ENCODE peak calls at places on chromosomes 13 and 19, in four cellular contexts. One of them, this sample, is unnamed.

GRCh38 chr13:48501705-48502104 is 31.2 kb downstream of the RCBTB2 start:
- DNase-seq in cardiac muscle cell: no peak
- DNase-seq in foreskin keratinocyte: peak
- DNase-seq in ascending aorta: no peak
- DNase-seq in this sample: no peak

GRCh38 chr19:781800-782194 is 15.5 kb upstream of the PTBP1 start:
- DNase-seq in ascending aorta: no peak
- DNase-seq in cardiac muscle cell: no peak
- DNase-seq in foreskin keratinocyte: no peak
- DNase-seq in this sample: no peak

GRCh38 chr19:35973487-35973886 is 21.5 kb upstream of the SDHAF1 start:
- DNase-seq in foreskin keratinocyte: no peak
- DNase-seq in ascending aorta: no peak
- DNase-seq in cardiac muscle cell: no peak
- DNase-seq in this sample: no peak

GRCh38 chr13:26412961-26413716 is 144.3 kb upstream of the WASF3 start:
- DNase-seq in foreskin keratinocyte: no peak
- DNase-seq in ascending aorta: no peak
- DNase-seq in cardiac muscle cell: no peak
- DNase-seq in this sample: no peak

GRCh38 chr13:97004886-97005285 is 10.6 kb upstream of the OXGR1 start:
- DNase-seq in ascending aorta: no peak
- DNase-seq in cardiac muscle cell: peak
- DNase-seq in foreskin keratinocyte: no peak
- DNase-seq in this sample: no peak

GRCh38 chr13:113976711-113977684 is 3.1 kb upstream of the C13orf46 start:
- DNase-seq in ascending aorta: no peak
- DNase-seq in cardiac muscle cell: peak
- DNase-seq in foreskin keratinocyte: peak
- DNase-seq in this sample: no peak

GRCh38 chr13:95235199-95235726 is 66.0 kb downstream of the ABCC4 start:
- DNase-seq in foreskin keratinocyte: no peak
- DNase-seq in cardiac muscle cell: peak
- DNase-seq in ascending aorta: no peak
- DNase-seq in this sample: no peak

GRCh38 chr19:32165750-32166149 is 179.7 kb upstream of the ZNF507 start:
- DNase-seq in ascending aorta: no peak
- DNase-seq in cardiac muscle cell: no peak
- DNase-seq in foreskin keratinocyte: no peak
- DNase-seq in this sample: no peak

GRCh38 chr13:23433171-23434153 is at the start of gene SACS:
- DNase-seq in ascending aorta: no peak
- DNase-seq in foreskin keratinocyte: no peak
- DNase-seq in cardiac muscle cell: peak
- DNase-seq in this sample: no peak

GRCh38 chr13:103671547-103671946 is 605.3 kb upstream of the SLC10A2 start:
- DNase-seq in ascending aorta: no peak
- DNase-seq in foreskin keratinocyte: peak
- DNase-seq in cardiac muscle cell: no peak
- DNase-seq in this sample: no peak

GRCh38 chr13:59126474-59126873 is 1037.3 kb downstream of the DIAPH3 start:
- DNase-seq in cardiac muscle cell: no peak
- DNase-seq in foreskin keratinocyte: no peak
- DNase-seq in ascending aorta: no peak
- DNase-seq in this sample: no peak

GRCh38 chr19:12796146-12797071 is 5.1 kb downstream of the JUNB start:
- DNase-seq in cardiac muscle cell: peak
- DNase-seq in ascending aorta: no peak
- DNase-seq in foreskin keratinocyte: peak
- DNase-seq in this sample: no peak

GRCh38 chr19:35882074-35882832 is 13.9 kb downstream of the APLP1 start:
- DNase-seq in cardiac muscle cell: peak
- DNase-seq in ascending aorta: no peak
- DNase-seq in foreskin keratinocyte: peak
- DNase-seq in this sample: no peak

GRCh38 chr19:14004619-14005380 is 1.3 kb downstream of the RFX1 start:
- DNase-seq in cardiac muscle cell: peak
- DNase-seq in ascending aorta: peak
- DNase-seq in foreskin keratinocyte: no peak
- DNase-seq in this sample: no peak

GRCh38 chr19:47695533-47696262 is 17.5 kb upstream of the EHD2 start:
- DNase-seq in cardiac muscle cell: no peak
- DNase-seq in foreskin keratinocyte: no peak
- DNase-seq in ascending aorta: no peak
- DNase-seq in this sample: no peak

GRCh38 chr13:73060251-73061160 is 1.7 kb downstream of the KLF5 start:
- DNase-seq in foreskin keratinocyte: peak
- DNase-seq in cardiac muscle cell: peak
- DNase-seq in ascending aorta: no peak
- DNase-seq in this sample: no peak

GRCh38 chr19:1648926-1649541 is 3.4 kb downstream of the TCF3 start:
- DNase-seq in cardiac muscle cell: no peak
- DNase-seq in foreskin keratinocyte: no peak
- DNase-seq in ascending aorta: no peak
- DNase-seq in this sample: no peak

GRCh38 chr19:8367327-8368001 is 3.5 kb downstream of the ANGPTL4 start:
- DNase-seq in cardiac muscle cell: peak
- DNase-seq in ascending aorta: no peak
- DNase-seq in foreskin keratinocyte: peak
- DNase-seq in this sample: no peak

GRCh38 chr13:98144501-98145350 is 1.8 kb downstream of the FARP1 start:
- DNase-seq in cardiac muscle cell: peak
- DNase-seq in ascending aorta: no peak
- DNase-seq in foreskin keratinocyte: peak
- DNase-seq in this sample: no peak
- TF ChIP-seq CTCF in cardiac muscle cell: peak
- TF ChIP-seq CTCF in ascending aorta: no peak
- TF ChIP-seq CTCF in foreskin keratinocyte: peak
- TF ChIP-seq CTCF in this sample: no peak

DNA sequence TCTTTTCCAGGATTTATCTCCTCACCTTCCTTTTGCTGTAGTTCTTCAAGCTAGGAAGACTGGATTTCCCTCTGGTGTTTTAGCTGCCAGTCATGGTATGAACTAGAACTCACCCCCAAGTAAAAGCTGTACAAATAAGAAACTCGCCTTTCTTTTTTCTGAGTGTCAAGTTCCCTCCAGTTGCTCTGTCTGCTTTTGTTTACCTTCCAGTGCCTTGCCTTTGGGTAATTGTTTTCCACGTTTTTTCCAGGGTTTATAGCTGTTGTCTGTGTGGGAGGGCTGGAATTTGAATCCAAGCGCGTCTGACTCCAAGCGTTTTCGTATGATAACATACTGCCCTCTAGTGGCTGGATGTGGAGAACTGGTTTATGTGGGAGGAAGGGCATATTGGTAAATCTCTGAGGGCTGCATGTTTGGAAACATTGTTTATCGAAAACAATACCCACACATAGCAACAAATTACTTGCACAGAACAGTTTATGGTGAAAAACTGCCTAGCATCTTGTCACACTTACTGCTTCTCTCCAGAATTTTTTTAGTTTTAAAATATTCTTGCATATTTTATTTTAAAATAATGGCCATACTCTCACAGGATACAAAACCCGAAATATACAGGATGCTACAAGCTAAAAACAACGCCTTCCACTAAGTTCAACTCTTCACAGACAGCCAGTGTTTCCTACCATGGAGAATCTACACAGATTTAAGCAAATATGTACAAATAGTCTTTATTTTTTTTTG is 19.2 kb downstream of the RCN3 start:
- DNase-seq in ascending aorta: no peak
- DNase-seq in foreskin keratinocyte: peak
- DNase-seq in cardiac muscle cell: peak
- DNase-seq in this sample: peak
- TF ChIP-seq CTCF in ascending aorta: peak
- TF ChIP-seq CTCF in foreskin keratinocyte: peak
- TF ChIP-seq CTCF in cardiac muscle cell: peak
- TF ChIP-seq CTCF in this sample: peak

GRCh38 chr13:86464193-86464592 is 665.0 kb upstream of the SLITRK6 start:
- DNase-seq in ascending aorta: no peak
- DNase-seq in foreskin keratinocyte: no peak
- DNase-seq in cardiac muscle cell: no peak
- DNase-seq in this sample: no peak
- TF ChIP-seq CTCF in ascending aorta: no peak
- TF ChIP-seq CTCF in foreskin keratinocyte: peak
- TF ChIP-seq CTCF in cardiac muscle cell: no peak
- TF ChIP-seq CTCF in this sample: peak

GRCh38 chr13:83895994-83896580 is 13.8 kb upstream of the SLITRK1 start:
- DNase-seq in cardiac muscle cell: no peak
- DNase-seq in ascending aorta: no peak
- DNase-seq in foreskin keratinocyte: peak
- DNase-seq in this sample: no peak

GRCh38 chr13:83890358-83890757 is 8.1 kb upstream of the SLITRK1 start:
- DNase-seq in foreskin keratinocyte: no peak
- DNase-seq in cardiac muscle cell: no peak
- DNase-seq in ascending aorta: no peak
- DNase-seq in this sample: no peak
- TF ChIP-seq CTCF in foreskin keratinocyte: no peak
- TF ChIP-seq CTCF in cardiac muscle cell: no peak
- TF ChIP-seq CTCF in ascending aorta: no peak
- TF ChIP-seq CTCF in this sample: no peak

GRCh38 chr19:18319591-18320135 is 3.2 kb downstream of the LSM4 start:
- DNase-seq in ascending aorta: no peak
- DNase-seq in foreskin keratinocyte: no peak
- DNase-seq in cardiac muscle cell: no peak
- DNase-seq in this sample: no peak

GRCh38 chr19:18322318-18322758 is 538 bp downstream of the LSM4 start:
- DNase-seq in ascending aorta: no peak
- DNase-seq in cardiac muscle cell: peak
- DNase-seq in foreskin keratinocyte: no peak
- DNase-seq in this sample: no peak

GRCh38 chr19:18321729-18322091 is 1.2 kb downstream of the LSM4 start:
- DNase-seq in foreskin keratinocyte: no peak
- DNase-seq in cardiac muscle cell: peak
- DNase-seq in ascending aorta: no peak
- DNase-seq in this sample: no peak

GRCh38 chr19:18320865-18321728 is 1.8 kb downstream of the LSM4 start:
- DNase-seq in cardiac muscle cell: no peak
- DNase-seq in foreskin keratinocyte: no peak
- DNase-seq in ascending aorta: no peak
- DNase-seq in this sample: no peak

GRCh38 chr19:18317998-18318800 is 4.7 kb downstream of the LSM4 start:
- DNase-seq in foreskin keratinocyte: no peak
- DNase-seq in ascending aorta: no peak
- DNase-seq in cardiac muscle cell: no peak
- DNase-seq in this sample: no peak
- TF ChIP-seq CTCF in foreskin keratinocyte: no peak
- TF ChIP-seq CTCF in ascending aorta: no peak
- TF ChIP-seq CTCF in cardiac muscle cell: no peak
- TF ChIP-seq CTCF in this sample: no peak

GRCh38 chr13:79246575-79246949 is 159.5 kb downstream of the RBM26 start:
- DNase-seq in ascending aorta: no peak
- DNase-seq in foreskin keratinocyte: no peak
- DNase-seq in cardiac muscle cell: no peak
- DNase-seq in this sample: no peak
- TF ChIP-seq CTCF in ascending aorta: no peak
- TF ChIP-seq CTCF in foreskin keratinocyte: peak
- TF ChIP-seq CTCF in cardiac muscle cell: peak
- TF ChIP-seq CTCF in this sample: no peak

DNA sequence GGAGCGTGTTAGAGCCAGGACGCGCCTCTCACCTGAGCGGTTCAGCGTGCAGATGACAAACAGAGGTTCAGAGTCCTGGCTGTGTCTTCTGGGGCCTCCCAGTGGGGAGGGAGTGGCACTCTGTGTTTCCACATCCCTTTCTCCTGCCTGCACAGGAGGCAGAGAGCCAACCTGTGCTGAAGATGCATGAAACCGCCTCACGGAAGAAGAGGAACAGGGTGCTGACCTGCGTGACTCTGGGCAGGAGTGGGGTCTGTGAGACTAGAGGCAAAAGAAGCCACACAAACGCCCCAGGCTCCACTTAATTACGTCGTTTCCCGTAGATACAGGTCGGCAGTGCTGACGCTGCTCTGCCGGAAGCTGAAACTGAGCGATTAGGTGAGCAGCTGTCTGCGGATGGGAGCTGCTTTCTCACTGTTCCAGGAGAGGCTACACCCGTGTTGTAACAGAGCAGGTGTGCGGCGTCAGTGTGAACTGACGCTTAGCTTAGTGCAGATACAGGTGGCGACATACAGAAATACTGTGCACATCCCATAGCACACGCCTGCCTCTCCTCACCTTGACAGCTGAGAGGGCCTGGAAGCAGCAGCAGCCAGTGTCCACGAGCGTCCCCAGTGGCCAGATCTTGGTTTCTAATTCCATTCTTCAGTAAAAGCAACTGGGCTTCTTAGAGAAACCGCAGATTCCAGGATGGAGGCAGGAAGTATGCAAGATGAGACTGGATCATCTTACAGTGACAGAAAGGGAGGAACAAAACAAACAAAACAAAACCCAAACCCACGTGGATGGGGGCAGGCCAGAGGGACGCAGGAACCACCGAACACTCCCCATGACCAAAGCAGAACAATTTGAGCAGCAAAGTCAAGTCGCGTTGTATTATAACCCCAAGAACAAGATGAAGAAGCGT is 37.7 kb upstream of the MCF2L start:
- DNase-seq in cardiac muscle cell: peak
- DNase-seq in ascending aorta: no peak
- DNase-seq in foreskin keratinocyte: peak
- DNase-seq in this sample: no peak
- TF ChIP-seq CTCF in cardiac muscle cell: peak
- TF ChIP-seq CTCF in ascending aorta: no peak
- TF ChIP-seq CTCF in foreskin keratinocyte: peak
- TF ChIP-seq CTCF in this sample: peak

GRCh38 chr19:45739498-45740439 is 6.5 kb downstream of the MEIOSIN start:
- DNase-seq in ascending aorta: no peak
- DNase-seq in cardiac muscle cell: no peak
- DNase-seq in foreskin keratinocyte: no peak
- DNase-seq in this sample: no peak

GRCh38 chr19:45746866-45747265 is 13.6 kb downstream of the MEIOSIN start:
- DNase-seq in ascending aorta: no peak
- DNase-seq in foreskin keratinocyte: no peak
- DNase-seq in cardiac muscle cell: no peak
- DNase-seq in this sample: no peak

GRCh38 chr19:45747513-45747912 is 14.3 kb downstream of the MEIOSIN start:
- DNase-seq in foreskin keratinocyte: no peak
- DNase-seq in ascending aorta: no peak
- DNase-seq in cardiac muscle cell: no peak
- DNase-seq in this sample: no peak

GRCh38 chr19:45742969-45743368 is 9.7 kb downstream of the MEIOSIN start:
- DNase-seq in foreskin keratinocyte: no peak
- DNase-seq in ascending aorta: no peak
- DNase-seq in cardiac muscle cell: no peak
- DNase-seq in this sample: no peak

DNA sequence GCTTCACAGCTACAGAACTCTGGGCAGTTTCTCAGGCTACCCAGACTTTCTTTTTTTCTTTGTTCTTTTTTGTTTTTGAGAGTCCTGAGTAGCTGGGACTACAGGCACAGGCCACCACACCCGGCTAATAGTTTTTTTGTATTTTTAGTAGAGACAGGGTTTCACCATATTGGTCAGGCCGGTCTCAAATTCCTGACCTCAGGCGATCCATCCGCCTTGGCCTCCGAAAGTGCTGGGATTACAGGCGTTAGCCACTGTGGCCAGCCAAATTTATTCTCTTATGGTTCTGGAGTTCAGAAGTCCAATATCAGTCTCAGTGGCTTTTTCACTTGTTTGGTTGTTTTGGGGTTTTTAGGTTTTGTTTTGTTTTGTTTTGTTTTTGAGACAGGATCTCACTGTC is 12.4 kb downstream of the MEIOSIN start:
- DNase-seq in cardiac muscle cell: no peak
- DNase-seq in foreskin keratinocyte: no peak
- DNase-seq in ascending aorta: no peak
- DNase-seq in this sample: no peak
- TF ChIP-seq CTCF in cardiac muscle cell: no peak
- TF ChIP-seq CTCF in foreskin keratinocyte: no peak
- TF ChIP-seq CTCF in ascending aorta: no peak
- TF ChIP-seq CTCF in this sample: no peak